ENCODE peak calls at places on chromosome 2, in five cellular contexts. N is aorta, H is RCC 7860, P is anterior cingulate cortex, R is GM13976. C is an unnamed sample.

GRCh38 chr2:85353876-85354285 is 447 bp downstream of the RETSAT start:
- DNase-seq in P (no peak), R (no peak), N (no peak), H (peak; percentile 15), C (peak; percentile 66)

GRCh38 chr2:170255971-170256370 is 78.0 kb downstream of the MYO3B start:
- DNase-seq in R (no peak), P (no peak), H (no peak), N (no peak), C (no peak)

GRCh38 chr2:46151582-46151981 is 145.6 kb upstream of the EPAS1 start:
- DNase-seq in N (no peak), P (no peak), H (no peak), R (peak; percentile 27), C (no peak)

GRCh38 chr2:145012214-145012670 is 492.3 kb upstream of the ZEB2 start:
- DNase-seq in H (no peak), R (no peak), P (no peak), N (no peak), C (no peak)

GRCh38 chr2:237876056-237876439 is 16.6 kb downstream of the RAMP1 start:
- DNase-seq in P (no peak), R (no peak), H (no peak), N (peak; percentile 44), C (peak; percentile 44)

GRCh38 chr2:109378682-109379081 is 235.1 kb downstream of the SEPTIN10 start:
- DNase-seq in N (no peak), P (no peak), H (no peak), R (no peak), C (no peak)

GRCh38 chr2:219059725-219060682 is 717 bp downstream of the IHH start:
- DNase-seq in N (no peak), H (no peak), R (no peak), P (no peak), C (no peak)

GRCh38 chr2:159921752-159922404 is 123.9 kb upstream of the CD302 start:
- DNase-seq in N (peak; percentile 83), H (peak; percentile 19), P (peak; percentile 35), R (peak; percentile 80), C (peak; percentile 88)

GRCh38 chr2:151363709-151364108 is 6.3 kb downstream of the TNFAIP6 start:
- DNase-seq in H (no peak), P (peak; percentile 25), N (no peak), R (peak; percentile 58), C (peak; percentile 61)

GRCh38 chr2:23526114-23526513 is 141.1 kb downstream of the KLHL29 start:
- DNase-seq in N (no peak), R (no peak), H (no peak), P (no peak), C (no peak)

GRCh38 chr2:230654057-230654456 is 58.6 kb upstream of the CAB39 start:
- DNase-seq in H (no peak), P (no peak), N (no peak), R (no peak), C (no peak)

GRCh38 chr2:239141021-239141760 is 259.6 kb downstream of the HDAC4 start:
- DNase-seq in H (no peak), R (no peak), N (no peak), P (no peak), C (peak; percentile 25)

GRCh38 chr2:72150157-72150960 is 2.7 kb upstream of the CYP26B1 start:
- DNase-seq in R (peak; percentile 82), N (peak; percentile 74), H (peak; percentile 73), P (peak; percentile 83), C (peak; percentile 59)

GRCh38 chr2:174076948-174077347 is 111.8 kb upstream of the SP3 start:
- DNase-seq in P (no peak), N (no peak), H (no peak), R (no peak), C (no peak)

GRCh38 chr2:241545113-241545512 is 13.4 kb upstream of the BOK start:
- DNase-seq in H (no peak), R (peak; percentile 8), N (no peak), P (no peak), C (no peak)

GRCh38 chr2:107393516-107393915 is 433.2 kb upstream of the RGPD4 start:
- DNase-seq in H (no peak), N (no peak), R (no peak), P (no peak), C (no peak)

GRCh38 chr2:95573866-95574265 is 17.9 kb upstream of the TRIM43 start:
- DNase-seq in H (no peak), N (no peak), P (no peak), R (no peak), C (no peak)

GRCh38 chr2:220455389-220455788 is 828.0 kb downstream of the SLC4A3 start:
- DNase-seq in P (no peak), N (no peak), R (no peak), H (no peak), C (no peak)

GRCh38 chr2:20194097-20194989 is 30.6 kb downstream of the SDC1 start:
- DNase-seq in N (no peak), P (no peak), R (no peak), H (no peak), C (no peak)

GRCh38 chr2:170928036-170928823 is 823 bp upstream of the GORASP2 start:
- DNase-seq in P (no peak), R (no peak), N (no peak), H (no peak), C (no peak)

GRCh38 chr2:195934484-195934883 is 134.2 kb downstream of the DNAH7 start:
- DNase-seq in P (no peak), H (no peak), R (no peak), N (no peak), C (no peak)

GRCh38 chr2:62396880-62397279 is 109.1 kb downstream of the TMEM17 start:
- DNase-seq in P (no peak), H (no peak), N (no peak), R (no peak), C (no peak)

GRCh38 chr2:11955883-11956282 is 209.5 kb downstream of the LPIN1 start:
- DNase-seq in R (no peak), H (no peak), N (no peak), P (no peak), C (no peak)

GRCh38 chr2:1929001-1929400 is 184.7 kb upstream of the PXDN start:
- DNase-seq in N (no peak), H (no peak), P (no peak), R (no peak), C (no peak)

GRCh38 chr2:180524458-180524857 is 455.9 kb upstream of the UBE2E3 start:
- DNase-seq in R (no peak), P (no peak), N (no peak), H (no peak), C (no peak)

GRCh38 chr2:159111346-159111922 is 143.0 kb downstream of the TANC1 start:
- DNase-seq in P (peak; percentile 40), N (no peak), H (no peak), R (no peak), C (no peak)

GRCh38 chr2:219475697-219476604 is 22.7 kb upstream of the GMPPA start:
- DNase-seq in R (peak; percentile 85), H (peak; percentile 15), P (peak; percentile 45), N (peak; percentile 76), C (peak; percentile 75)

GRCh38 chr2:43210467-43211303 is 15.7 kb downstream of the ZFP36L2 start:
- DNase-seq in R (no peak), N (peak; percentile 74), P (no peak), H (no peak), C (peak; percentile 82)

GRCh38 chr2:179952658-179953057 is 54.4 kb downstream of the CWC22 start:
- DNase-seq in P (no peak), H (no peak), R (peak; percentile 15), N (no peak), C (no peak)

GRCh38 chr2:26011990-26012856 is 21.7 kb upstream of the RAB10 start:
- DNase-seq in N (peak; percentile 61), H (peak; percentile 70), P (no peak), R (no peak), C (peak; percentile 79)

GRCh38 chr2:68414862-68415261 is 49.8 kb downstream of the PLEK start:
- DNase-seq in R (no peak), H (no peak), N (no peak), P (no peak), C (no peak)

GRCh38 chr2:199747427-199747826 is 103.6 kb downstream of the FTCDNL1 start:
- DNase-seq in R (no peak), P (no peak), N (no peak), H (no peak), C (no peak)

GRCh38 chr2:35184471-35184870 is 1171.1 kb upstream of the CRIM1 start:
- DNase-seq in H (no peak), N (no peak), P (no peak), R (no peak), C (no peak)

GRCh38 chr2:202373490-202373889 is 2.6 kb upstream of the BMPR2 start:
- DNase-seq in R (no peak), P (no peak), N (no peak), H (no peak), C (no peak)

GRCh38 chr2:98403878-98404277 is 40.8 kb upstream of the INPP4A start:
- DNase-seq in P (no peak), H (no peak), R (no peak), N (no peak), C (no peak)

GRCh38 chr2:192437653-192438052 is 242.9 kb upstream of the TMEFF2 start:
- DNase-seq in R (no peak), P (no peak), H (no peak), N (no peak), C (no peak)